ENCODE peak calls at places on chromosomes 2 and 18, in eight cellular contexts. One of them, this sample, is unnamed. For H3K4me1 and H3K9me3, the result is how much of the 10 kb centered on the place peaks cover.

GRCh38 chr2:190547914-190548313 is 13.4 kb upstream of the NEMP2 start:
- DNase-seq in left lung: no peak
- DNase-seq in PC-3: no peak
- DNase-seq in thyroid gland: no peak
- DNase-seq in pancreas: no peak
- DNase-seq in ovary: no peak
- DNase-seq in GM12878: no peak
- DNase-seq in IMR-90: no peak
- DNase-seq in this sample: no peak

GRCh38 chr2:207416111-207416510 is 113.7 kb upstream of the CREB1 start:
- DNase-seq in left lung: no peak
- DNase-seq in PC-3: peak
- DNase-seq in thyroid gland: no peak
- DNase-seq in pancreas: no peak
- DNase-seq in ovary: no peak
- DNase-seq in GM12878: no peak
- DNase-seq in IMR-90: no peak
- DNase-seq in this sample: no peak

GRCh38 chr2:37570773-37571570 is 100.5 kb downstream of the CDC42EP3 start:
- DNase-seq in left lung: no peak
- DNase-seq in PC-3: peak
- DNase-seq in thyroid gland: no peak
- DNase-seq in pancreas: no peak
- DNase-seq in ovary: no peak
- DNase-seq in GM12878: peak
- DNase-seq in IMR-90: peak
- DNase-seq in this sample: no peak

GRCh38 chr2:196331816-196332215 is 160.4 kb upstream of the STK17B start:
- DNase-seq in left lung: no peak
- DNase-seq in PC-3: no peak
- DNase-seq in thyroid gland: no peak
- DNase-seq in pancreas: no peak
- DNase-seq in ovary: no peak
- DNase-seq in GM12878: no peak
- DNase-seq in IMR-90: peak
- DNase-seq in this sample: no peak

GRCh38 chr2:70084973-70085710 is 2.1 kb upstream of the PCBP1 start:
- DNase-seq in left lung: peak
- DNase-seq in PC-3: peak
- DNase-seq in thyroid gland: peak
- DNase-seq in pancreas: peak
- DNase-seq in ovary: peak
- DNase-seq in GM12878: peak
- DNase-seq in IMR-90: no peak
- DNase-seq in this sample: peak

GRCh38 chr2:217755027-217755756 is 247.6 kb downstream of the TNS1 start:
- DNase-seq in left lung: no peak
- DNase-seq in PC-3: no peak
- DNase-seq in thyroid gland: no peak
- DNase-seq in pancreas: no peak
- DNase-seq in ovary: no peak
- DNase-seq in GM12878: no peak
- DNase-seq in IMR-90: no peak
- DNase-seq in this sample: no peak

GRCh38 chr2:163768881-163769681 is 33.3 kb upstream of the FIGN start:
- DNase-seq in left lung: no peak
- DNase-seq in PC-3: no peak
- DNase-seq in thyroid gland: no peak
- DNase-seq in pancreas: no peak
- DNase-seq in ovary: no peak
- DNase-seq in GM12878: no peak
- DNase-seq in IMR-90: no peak
- DNase-seq in this sample: no peak

GRCh38 chr2:61460168-61460567 is 10.7 kb downstream of the USP34 start:
- DNase-seq in left lung: no peak
- DNase-seq in PC-3: peak
- DNase-seq in thyroid gland: no peak
- DNase-seq in pancreas: no peak
- DNase-seq in ovary: no peak
- DNase-seq in GM12878: no peak
- DNase-seq in IMR-90: peak
- DNase-seq in this sample: no peak

GRCh38 chr18:34114996-34115395 is 109.7 kb downstream of the NOL4 start:
- DNase-seq in left lung: no peak
- DNase-seq in PC-3: no peak
- DNase-seq in thyroid gland: no peak
- DNase-seq in pancreas: no peak
- DNase-seq in ovary: no peak
- DNase-seq in GM12878: no peak
- DNase-seq in IMR-90: no peak
- DNase-seq in this sample: no peak

GRCh38 chr18:66575263-66575662 is 28.6 kb downstream of the CDH19 start:
- DNase-seq in left lung: no peak
- DNase-seq in PC-3: no peak
- DNase-seq in thyroid gland: no peak
- DNase-seq in pancreas: no peak
- DNase-seq in ovary: no peak
- DNase-seq in GM12878: no peak
- DNase-seq in IMR-90: no peak
- DNase-seq in this sample: no peak

GRCh38 chr2:139209586-139209985 is 429.4 kb upstream of the NXPH2 start:
- DNase-seq in left lung: no peak
- DNase-seq in PC-3: no peak
- DNase-seq in thyroid gland: no peak
- DNase-seq in pancreas: no peak
- DNase-seq in ovary: no peak
- DNase-seq in GM12878: no peak
- DNase-seq in IMR-90: no peak
- DNase-seq in this sample: no peak

GRCh38 chr18:52339891-52340371 is at the start of gene DCC:
- DNase-seq in left lung: peak
- DNase-seq in PC-3: peak
- DNase-seq in thyroid gland: peak
- DNase-seq in pancreas: peak
- DNase-seq in ovary: no peak
- DNase-seq in GM12878: no peak
- DNase-seq in IMR-90: peak
- DNase-seq in this sample: peak
- H3K4me3 ChIP-seq in left lung: no peak
- H3K4me3 ChIP-seq in PC-3: no peak
- H3K4me3 ChIP-seq in thyroid gland: no peak
- H3K4me3 ChIP-seq in pancreas: no peak
- H3K4me3 ChIP-seq in ovary: no peak
- H3K4me3 ChIP-seq in GM12878: no peak
- H3K4me3 ChIP-seq in IMR-90: no peak
- H3K4me3 ChIP-seq in this sample: no peak

GRCh38 chr2:28407976-28408690 is 15.5 kb downstream of the FOSL2 start:
- DNase-seq in left lung: peak
- DNase-seq in PC-3: no peak
- DNase-seq in thyroid gland: no peak
- DNase-seq in pancreas: peak
- DNase-seq in ovary: no peak
- DNase-seq in GM12878: no peak
- DNase-seq in IMR-90: no peak
- DNase-seq in this sample: no peak

GRCh38 chr2:28408764-28409599 is 16.3 kb downstream of the FOSL2 start:
- DNase-seq in left lung: peak
- DNase-seq in PC-3: no peak
- DNase-seq in thyroid gland: no peak
- DNase-seq in pancreas: peak
- DNase-seq in ovary: no peak
- DNase-seq in GM12878: no peak
- DNase-seq in IMR-90: peak
- DNase-seq in this sample: peak

GRCh38 chr2:28405537-28405936 is 12.9 kb downstream of the FOSL2 start:
- DNase-seq in left lung: peak
- DNase-seq in PC-3: no peak
- DNase-seq in thyroid gland: no peak
- DNase-seq in pancreas: no peak
- DNase-seq in ovary: no peak
- DNase-seq in GM12878: no peak
- DNase-seq in IMR-90: no peak
- DNase-seq in this sample: no peak

GRCh38 chr2:28406276-28407096 is 13.8 kb downstream of the FOSL2 start:
- DNase-seq in left lung: peak
- DNase-seq in PC-3: no peak
- DNase-seq in thyroid gland: no peak
- DNase-seq in pancreas: peak
- DNase-seq in ovary: no peak
- DNase-seq in GM12878: no peak
- DNase-seq in IMR-90: peak
- DNase-seq in this sample: peak

GRCh38 chr2:28407131-28407975 is 14.7 kb downstream of the FOSL2 start:
- DNase-seq in left lung: peak
- DNase-seq in PC-3: no peak
- DNase-seq in thyroid gland: no peak
- DNase-seq in pancreas: peak
- DNase-seq in ovary: no peak
- DNase-seq in GM12878: no peak
- DNase-seq in IMR-90: no peak
- DNase-seq in this sample: peak
- H3K4me1 ChIP-seq in left lung: half or more
- H3K4me1 ChIP-seq in PC-3: under half
- H3K4me1 ChIP-seq in thyroid gland: under half
- H3K4me1 ChIP-seq in pancreas: under half
- H3K4me1 ChIP-seq in ovary: under half
- H3K4me1 ChIP-seq in GM12878: under half
- H3K4me1 ChIP-seq in IMR-90: under half
- H3K4me1 ChIP-seq in this sample: under half

DNA sequence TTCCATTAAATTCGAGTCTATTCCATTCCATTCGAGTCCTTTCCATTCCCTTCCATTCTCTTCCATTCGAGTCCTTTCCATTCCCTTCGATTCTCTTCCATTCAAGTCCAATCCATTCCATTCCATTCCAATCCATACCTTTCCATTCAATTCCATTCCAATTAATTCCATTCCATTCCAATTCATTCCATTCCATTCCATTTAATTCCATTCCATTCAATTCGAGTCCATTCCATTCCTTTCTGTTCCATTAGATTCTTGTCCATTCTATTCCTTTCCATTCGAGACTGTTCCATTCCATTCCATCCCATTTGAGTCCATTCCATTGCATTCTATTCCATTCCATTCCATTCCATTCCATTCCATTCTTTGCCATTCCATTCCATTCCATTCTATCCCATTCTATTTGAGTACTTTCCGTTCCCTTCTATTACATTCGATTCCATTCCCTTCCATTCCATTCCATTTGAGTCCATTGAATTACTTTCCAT is 1130.0 kb downstream of the RPIA start:
- DNase-seq in left lung: no peak
- DNase-seq in PC-3: no peak
- DNase-seq in thyroid gland: no peak
- DNase-seq in pancreas: no peak
- DNase-seq in ovary: no peak
- DNase-seq in GM12878: no peak
- DNase-seq in IMR-90: no peak
- DNase-seq in this sample: no peak
- H3K9me3 ChIP-seq in left lung: under half
- H3K9me3 ChIP-seq in PC-3: half or more
- H3K9me3 ChIP-seq in thyroid gland: under half
- H3K9me3 ChIP-seq in pancreas: under half
- H3K9me3 ChIP-seq in ovary: under half
- H3K9me3 ChIP-seq in GM12878: under half
- H3K9me3 ChIP-seq in IMR-90: under half
- H3K9me3 ChIP-seq in this sample: under half

GRCh38 chr2:4673025-4673489 is 969.7 kb downstream of the DCDC2C start:
- DNase-seq in left lung: no peak
- DNase-seq in PC-3: peak
- DNase-seq in thyroid gland: no peak
- DNase-seq in pancreas: no peak
- DNase-seq in ovary: no peak
- DNase-seq in GM12878: no peak
- DNase-seq in IMR-90: no peak
- DNase-seq in this sample: no peak
- H3K4me3 ChIP-seq in left lung: no peak
- H3K4me3 ChIP-seq in PC-3: peak
- H3K4me3 ChIP-seq in thyroid gland: no peak
- H3K4me3 ChIP-seq in pancreas: no peak
- H3K4me3 ChIP-seq in ovary: peak
- H3K4me3 ChIP-seq in GM12878: no peak
- H3K4me3 ChIP-seq in IMR-90: no peak
- H3K4me3 ChIP-seq in this sample: no peak

This sample was measured in Peyer's patch.